ENCODE peak calls at places on chromosomes 6 and 20, in six cellular contexts. X, H, A, P, V and N are unnamed samples.

GRCh38 chr6:31058128-31058894 is 48.0 kb downstream of the MUC22 start:
- DNase-seq in X (peak; percentile 72), H (peak; percentile 93), A (no peak), P (no peak), V (no peak), N (no peak)

GRCh38 chr20:59455392-59456341 is 148.7 kb upstream of the PHACTR3 start:
- DNase-seq in X (peak; percentile 24), H (no peak), A (no peak), P (no peak), V (no peak), N (no peak)

GRCh38 chr6:125503181-125503580 is 201.4 kb upstream of the HDDC2 start:
- DNase-seq in X (no peak), H (no peak), A (no peak), P (no peak), V (no peak), N (no peak)

GRCh38 chr20:6636209-6637159 is 131.0 kb upstream of the BMP2 start:
- DNase-seq in X (peak; percentile 64), H (peak; percentile 78), A (no peak), P (no peak), V (no peak), N (no peak)

GRCh38 chr20:35007413-35007812 is 51.7 kb downstream of the MYH7B start:
- DNase-seq in X (no peak), H (no peak), A (no peak), P (no peak), V (no peak), N (peak; percentile 41)

GRCh38 chr6:30541515-30542403 is 14.5 kb downstream of the GNL1 start:
- DNase-seq in X (peak; percentile 89), H (peak; percentile 89), A (peak; percentile 83), P (no peak), V (no peak), N (peak; percentile 87)

GRCh38 chr20:44780226-44780625 is 30.1 kb downstream of the RIMS4 start:
- DNase-seq in X (peak; percentile 52), H (peak; percentile 49), A (no peak), P (no peak), V (no peak), N (no peak)

GRCh38 chr6:52243282-52243893 is 912 bp downstream of the IL17F start:
- DNase-seq in X (no peak), H (no peak), A (no peak), P (no peak), V (no peak), N (no peak)

GRCh38 chr6:4587171-4587570 is 189.0 kb upstream of the CDYL start:
- DNase-seq in X (no peak), H (no peak), A (no peak), P (no peak), V (no peak), N (no peak)

GRCh38 chr6:137019476-137020272 is 25.1 kb downstream of the IL20RA start:
- DNase-seq in X (no peak), H (no peak), A (no peak), P (no peak), V (no peak), N (no peak)

GRCh38 chr6:110475255-110475654 is 1.2 kb downstream of the SLC22A16 start:
- DNase-seq in X (no peak), H (no peak), A (no peak), P (no peak), V (no peak), N (peak; percentile 69)

GRCh38 chr6:155420492-155420891 is 35.1 kb downstream of the NOX3 start:
- DNase-seq in X (no peak), H (no peak), A (no peak), P (no peak), V (no peak), N (no peak)

GRCh38 chr20:48825551-48825885 is 2.3 kb downstream of the PREX1 start:
- DNase-seq in X (no peak), H (no peak), A (no peak), P (no peak), V (no peak), N (no peak)

GRCh38 chr6:38387994-38388393 is 251.7 kb downstream of the BTBD9 start:
- DNase-seq in X (no peak), H (peak; percentile 47), A (no peak), P (no peak), V (no peak), N (no peak)

GRCh38 chr6:108074359-108075144 is at the start of gene OSTM1:
- DNase-seq in X (peak; percentile 90), H (peak; percentile 87), A (peak; percentile 96), P (peak; percentile 69), V (peak; percentile 94), N (peak; percentile 95)

GRCh38 chr6:35980991-35981645 is 43.3 kb downstream of the SLC26A8 start:
- DNase-seq in X (no peak), H (no peak), A (no peak), P (no peak), V (no peak), N (no peak)

GRCh38 chr20:4073852-4074741 is 58.7 kb upstream of the RNF24 start:
- DNase-seq in X (no peak), H (no peak), A (no peak), P (no peak), V (no peak), N (peak; percentile 53)

GRCh38 chr20:53827292-53827995 is 233.8 kb upstream of the ZNF217 start:
- DNase-seq in X (no peak), H (no peak), A (no peak), P (no peak), V (no peak), N (no peak)

GRCh38 chr20:35146299-35146921 is 726 bp downstream of the EDEM2 start:
- DNase-seq in X (peak; percentile 36), H (peak; percentile 5), A (peak; percentile 77), P (no peak), V (peak; percentile 68), N (no peak)

GRCh38 chr6:42269553-42269952 is 51.9 kb upstream of the MRPS10 start:
- DNase-seq in X (no peak), H (no peak), A (peak; percentile 68), P (no peak), V (no peak), N (no peak)

GRCh38 chr6:42860481-42860880 is 18.9 kb upstream of the RPL7L1 start:
- DNase-seq in X (no peak), H (no peak), A (no peak), P (no peak), V (no peak), N (no peak)

GRCh38 chr20:1451092-1451491 is 15.6 kb downstream of the NSFL1C start:
- DNase-seq in X (no peak), H (peak; percentile 28), A (no peak), P (no peak), V (no peak), N (no peak)

GRCh38 chr6:129748901-129749748 is 39.1 kb upstream of the ARHGAP18 start:
- DNase-seq in X (peak; percentile 69), H (peak; percentile 78), A (no peak), P (no peak), V (no peak), N (no peak)

GRCh38 chr20:58161192-58161591 is 67.3 kb downstream of the ANKRD60 start:
- DNase-seq in X (no peak), H (no peak), A (no peak), P (no peak), V (no peak), N (no peak)

GRCh38 chr6:80364206-80364605 is 257.7 kb downstream of the BCKDHB start:
- DNase-seq in X (no peak), H (no peak), A (no peak), P (no peak), V (no peak), N (no peak)

GRCh38 chr20:10306440-10307358 is 88.1 kb downstream of the SNAP25 start:
- DNase-seq in X (peak; percentile 31), H (peak; percentile 88), A (no peak), P (no peak), V (no peak), N (no peak)

GRCh38 chr6:111605100-111605748 is 454 bp downstream of the TRAF3IP2 start:
- DNase-seq in X (peak; percentile 47), H (peak; percentile 88), A (peak; percentile 94), P (peak; percentile 34), V (peak; percentile 93), N (peak; percentile 93)

GRCh38 chr6:84597238-84597875 is 167.0 kb downstream of the TBX18 start:
- DNase-seq in X (no peak), H (peak; percentile 16), A (no peak), P (no peak), V (no peak), N (no peak)

GRCh38 chr6:167757291-167757690 is 69.4 kb upstream of the AFDN start:
- DNase-seq in X (no peak), H (no peak), A (no peak), P (no peak), V (peak; percentile 9), N (no peak)

GRCh38 chr20:48538856-48539255 is 288.9 kb downstream of the PREX1 start:
- DNase-seq in X (no peak), H (no peak), A (no peak), P (no peak), V (no peak), N (no peak)

GRCh38 chr20:57596998-57597939 is 23.0 kb downstream of the ZBP1 start:
- DNase-seq in X (peak; percentile 63), H (peak; percentile 26), A (peak; percentile 89), P (peak; percentile 67), V (peak; percentile 80), N (no peak)

GRCh38 chr20:38827770-38828281 is 22.3 kb downstream of the PPP1R16B start:
- DNase-seq in X (no peak), H (no peak), A (no peak), P (no peak), V (no peak), N (no peak)